ENCODE peak calls at places on chromosome 4, in six cellular contexts. N is naive thymus-derived CD8-positive, alpha-beta T cell; Q is hypothalamus; V is caudate nucleus; C is iPS DF 19.7; K is upper lobe of right lung. S is an unnamed sample.

GRCh38 chr4:115629270-115629669 is 515.9 kb upstream of the NDST4 start:
- DNase-seq in C (no peak), N (no peak), K (no peak), V (no peak), Q (no peak), S (no peak)

GRCh38 chr4:84726356-84726755 is 143.4 kb downstream of the CDS1 start:
- DNase-seq in Q (no peak), N (no peak), K (no peak), V (no peak), C (no peak), S (no peak)

GRCh38 chr4:113869743-113870375 is 108.3 kb upstream of the CAMK2D start:
- DNase-seq in K (no peak), N (no peak), V (no peak), Q (no peak), C (no peak), S (no peak)

GRCh38 chr4:113740857-113741379 is 20.6 kb downstream of the CAMK2D start:
- DNase-seq in K (no peak), Q (no peak), V (no peak), N (no peak), C (no peak), S (no peak)

GRCh38 chr4:37685726-37686372 is 327 bp downstream of the RELL1 start:
- DNase-seq in Q (no peak), V (peak), K (peak), N (no peak), C (no peak), S (no peak)

GRCh38 chr4:97016186-97016945 is 1126.9 kb downstream of the STPG2 start:
- DNase-seq in K (no peak), V (no peak), Q (no peak), C (no peak), N (no peak), S (no peak)

GRCh38 chr4:86981789-86982188 is 47.0 kb downstream of the AFF1 start:
- DNase-seq in Q (no peak), V (no peak), N (no peak), C (no peak), K (no peak), S (no peak)

GRCh38 chr4:44538534-44538933 is 89.9 kb upstream of the KCTD8 start:
- DNase-seq in K (no peak), V (no peak), N (no peak), C (no peak), Q (no peak), S (no peak)

GRCh38 chr4:112127736-112128322 is 17.4 kb upstream of the FAM241A start:
- DNase-seq in V (no peak), C (no peak), Q (no peak), K (no peak), N (no peak), S (no peak)

GRCh38 chr4:139603576-139604387 is 47.8 kb upstream of the SETD7 start:
- DNase-seq in V (no peak), Q (peak), K (no peak), N (peak), C (peak), S (no peak)